ENCODE peak calls at places on chromosomes 3 and 15, in seven cellular contexts. One of them, this sample, is unnamed.

GRCh38 chr15:92454525-92455105 is 60.9 kb downstream of the ST8SIA2 start:
- DNase-seq in Panc1: no peak
- DNase-seq in cardiac muscle cell: no peak
- DNase-seq in suprapubic skin: no peak
- DNase-seq in uterus: no peak
- DNase-seq in brain microvascular endothelial cell: no peak
- DNase-seq in dorsolateral prefrontal cortex: no peak
- DNase-seq in this sample: no peak

GRCh38 chr15:29938701-29939340 is 116.6 kb upstream of the TJP1 start:
- DNase-seq in uterus: no peak
- DNase-seq in brain microvascular endothelial cell: no peak
- DNase-seq in dorsolateral prefrontal cortex: no peak
- DNase-seq in suprapubic skin: no peak
- DNase-seq in cardiac muscle cell: no peak
- DNase-seq in Panc1: no peak
- DNase-seq in this sample: no peak

GRCh38 chr15:91953432-91953831 is 99.9 kb downstream of the SLCO3A1 start:
- DNase-seq in uterus: no peak
- DNase-seq in cardiac muscle cell: no peak
- DNase-seq in dorsolateral prefrontal cortex: no peak
- DNase-seq in brain microvascular endothelial cell: no peak
- DNase-seq in suprapubic skin: no peak
- DNase-seq in Panc1: no peak
- DNase-seq in this sample: no peak

GRCh38 chr3:54427951-54428871 is 305.9 kb downstream of the CACNA2D3 start:
- DNase-seq in cardiac muscle cell: peak
- DNase-seq in uterus: peak
- DNase-seq in suprapubic skin: no peak
- DNase-seq in Panc1: peak
- DNase-seq in brain microvascular endothelial cell: peak
- DNase-seq in dorsolateral prefrontal cortex: no peak
- DNase-seq in this sample: peak

GRCh38 chr15:40093224-40093842 is 15.3 kb downstream of the BMF start:
- DNase-seq in Panc1: no peak
- DNase-seq in brain microvascular endothelial cell: no peak
- DNase-seq in suprapubic skin: no peak
- DNase-seq in uterus: no peak
- DNase-seq in cardiac muscle cell: no peak
- DNase-seq in dorsolateral prefrontal cortex: no peak
- DNase-seq in this sample: no peak

GRCh38 chr3:12479919-12480425 is 4.3 kb upstream of the TSEN2 start:
- DNase-seq in suprapubic skin: no peak
- DNase-seq in cardiac muscle cell: peak
- DNase-seq in brain microvascular endothelial cell: no peak
- DNase-seq in Panc1: no peak
- DNase-seq in uterus: no peak
- DNase-seq in dorsolateral prefrontal cortex: no peak
- DNase-seq in this sample: no peak

GRCh38 chr3:19866751-19867347 is 67.2 kb downstream of the EFHB start:
- DNase-seq in Panc1: peak
- DNase-seq in uterus: no peak
- DNase-seq in suprapubic skin: no peak
- DNase-seq in dorsolateral prefrontal cortex: no peak
- DNase-seq in brain microvascular endothelial cell: peak
- DNase-seq in cardiac muscle cell: peak
- DNase-seq in this sample: no peak

GRCh38 chr15:73844356-73844755 is 29.0 kb upstream of the TBC1D21 start:
- DNase-seq in Panc1: no peak
- DNase-seq in uterus: no peak
- DNase-seq in dorsolateral prefrontal cortex: no peak
- DNase-seq in brain microvascular endothelial cell: peak
- DNase-seq in cardiac muscle cell: no peak
- DNase-seq in suprapubic skin: peak
- DNase-seq in this sample: no peak

GRCh38 chr15:78308422-78309021 is 9.1 kb upstream of the SKIC8 start:
- DNase-seq in dorsolateral prefrontal cortex: peak
- DNase-seq in suprapubic skin: peak
- DNase-seq in uterus: no peak
- DNase-seq in cardiac muscle cell: peak
- DNase-seq in brain microvascular endothelial cell: peak
- DNase-seq in Panc1: peak
- DNase-seq in this sample: no peak

GRCh38 chr3:171904829-171905228 is 61.7 kb downstream of the TMEM212 start:
- DNase-seq in Panc1: no peak
- DNase-seq in uterus: no peak
- DNase-seq in cardiac muscle cell: no peak
- DNase-seq in dorsolateral prefrontal cortex: no peak
- DNase-seq in brain microvascular endothelial cell: no peak
- DNase-seq in suprapubic skin: no peak
- DNase-seq in this sample: no peak

GRCh38 chr15:68609618-68610017 is 30.8 kb downstream of the CORO2B start:
- DNase-seq in brain microvascular endothelial cell: no peak
- DNase-seq in dorsolateral prefrontal cortex: no peak
- DNase-seq in cardiac muscle cell: no peak
- DNase-seq in Panc1: no peak
- DNase-seq in uterus: peak
- DNase-seq in suprapubic skin: peak
- DNase-seq in this sample: no peak

GRCh38 chr15:25565470-25566264 is 126.8 kb upstream of the UBE3A start:
- DNase-seq in dorsolateral prefrontal cortex: no peak
- DNase-seq in suprapubic skin: no peak
- DNase-seq in uterus: no peak
- DNase-seq in brain microvascular endothelial cell: no peak
- DNase-seq in Panc1: no peak
- DNase-seq in cardiac muscle cell: peak
- DNase-seq in this sample: no peak

GRCh38 chr15:66839511-66840112 is 137.6 kb downstream of the SMAD6 start:
- DNase-seq in Panc1: no peak
- DNase-seq in uterus: no peak
- DNase-seq in brain microvascular endothelial cell: no peak
- DNase-seq in cardiac muscle cell: no peak
- DNase-seq in suprapubic skin: no peak
- DNase-seq in dorsolateral prefrontal cortex: no peak
- DNase-seq in this sample: no peak

DNA sequence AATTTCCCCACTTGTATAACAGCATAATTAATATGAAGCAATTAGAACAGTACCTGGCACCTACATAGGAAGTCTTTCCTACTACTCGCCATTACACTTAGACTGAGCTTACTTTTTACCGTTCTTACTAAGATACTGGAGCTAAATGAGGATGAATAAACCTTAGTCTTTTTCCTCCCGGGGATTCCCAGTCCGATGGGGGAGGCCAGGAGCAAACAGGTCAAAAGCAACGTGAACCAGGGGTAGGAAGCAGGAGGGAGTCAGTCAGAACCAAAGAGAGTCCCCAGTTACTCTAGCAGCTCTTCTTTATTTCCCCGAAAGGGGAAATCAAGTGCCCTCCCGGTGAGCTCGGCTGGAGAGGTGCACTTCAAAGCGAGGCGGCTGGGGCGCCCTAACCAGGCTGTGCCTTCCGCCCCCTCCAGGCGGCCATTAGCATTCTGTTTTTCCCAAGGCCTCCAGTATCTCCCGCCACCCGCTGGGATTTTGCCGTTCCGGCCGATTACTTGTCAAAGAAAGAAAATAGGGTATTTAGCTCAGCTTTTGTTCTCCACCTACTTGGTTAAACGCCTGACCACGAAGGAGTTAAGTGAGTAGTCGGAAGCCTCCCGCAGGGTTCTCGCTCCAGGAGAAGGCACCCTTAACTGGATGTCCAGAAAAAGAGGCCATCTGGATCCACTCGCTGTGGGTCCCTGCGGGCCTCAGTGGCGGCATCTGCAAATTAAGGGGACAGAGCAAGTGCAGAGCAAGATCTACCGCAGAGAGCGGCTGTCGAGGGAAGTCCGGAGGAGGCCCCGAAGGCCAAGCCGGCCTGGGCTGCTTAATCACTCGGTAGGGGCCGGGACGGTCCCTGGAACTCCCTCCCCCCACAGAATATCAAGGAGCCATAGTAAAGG is 6.3 kb upstream of the EOMES start:
- DNase-seq in brain microvascular endothelial cell: no peak
- DNase-seq in suprapubic skin: no peak
- DNase-seq in uterus: no peak
- DNase-seq in cardiac muscle cell: peak
- DNase-seq in dorsolateral prefrontal cortex: no peak
- DNase-seq in Panc1: no peak
- DNase-seq in this sample: no peak
- H3K4me3 ChIP-seq in brain microvascular endothelial cell: no peak
- H3K4me3 ChIP-seq in suprapubic skin: peak
- H3K4me3 ChIP-seq in uterus: no peak
- H3K4me3 ChIP-seq in cardiac muscle cell: peak
- H3K4me3 ChIP-seq in dorsolateral prefrontal cortex: peak
- H3K4me3 ChIP-seq in Panc1: no peak
- H3K4me3 ChIP-seq in this sample: peak

GRCh38 chr3:149330609-149331008 is 2.8 kb downstream of the TM4SF18 start:
- DNase-seq in cardiac muscle cell: no peak
- DNase-seq in Panc1: no peak
- DNase-seq in uterus: no peak
- DNase-seq in brain microvascular endothelial cell: no peak
- DNase-seq in suprapubic skin: no peak
- DNase-seq in dorsolateral prefrontal cortex: no peak
- DNase-seq in this sample: no peak

GRCh38 chr3:149333518-149333859 is at the start of gene TM4SF18:
- DNase-seq in uterus: no peak
- DNase-seq in cardiac muscle cell: no peak
- DNase-seq in Panc1: no peak
- DNase-seq in dorsolateral prefrontal cortex: no peak
- DNase-seq in suprapubic skin: no peak
- DNase-seq in brain microvascular endothelial cell: no peak
- DNase-seq in this sample: no peak

GRCh38 chr3:149336925-149337324 is 3.5 kb upstream of the TM4SF18 start:
- DNase-seq in uterus: no peak
- DNase-seq in brain microvascular endothelial cell: no peak
- DNase-seq in dorsolateral prefrontal cortex: no peak
- DNase-seq in cardiac muscle cell: no peak
- DNase-seq in suprapubic skin: no peak
- DNase-seq in Panc1: no peak
- DNase-seq in this sample: no peak

GRCh38 chr3:149332781-149333517 is 487 bp downstream of the TM4SF18 start:
- DNase-seq in cardiac muscle cell: no peak
- DNase-seq in Panc1: peak
- DNase-seq in uterus: no peak
- DNase-seq in brain microvascular endothelial cell: no peak
- DNase-seq in dorsolateral prefrontal cortex: no peak
- DNase-seq in suprapubic skin: no peak
- DNase-seq in this sample: no peak

DNA sequence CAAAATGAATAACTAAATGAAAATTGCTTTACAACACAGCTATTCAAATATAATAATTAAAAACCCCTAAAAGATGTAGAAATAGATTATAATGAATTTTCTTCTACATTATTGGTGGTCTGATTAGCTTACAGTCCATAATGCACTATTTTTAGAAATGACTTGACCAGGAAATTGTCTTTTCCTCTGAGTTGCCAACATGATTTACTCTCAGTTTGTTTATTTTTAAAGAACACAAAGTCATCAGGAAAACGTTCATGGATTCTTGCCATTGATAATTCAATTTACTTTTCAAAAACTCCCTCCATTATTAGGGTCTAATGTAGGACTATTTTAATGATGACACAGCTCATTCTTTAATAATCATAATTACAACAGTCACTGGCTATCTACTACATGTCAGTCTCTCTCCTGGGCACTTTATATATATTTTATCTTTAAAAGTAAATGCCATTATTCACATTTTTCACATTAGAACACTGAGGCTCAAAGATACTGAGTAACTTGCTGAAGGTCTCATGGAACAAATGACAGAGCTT is 1.1 kb downstream of the TM4SF18 start:
- DNase-seq in uterus: no peak
- DNase-seq in dorsolateral prefrontal cortex: no peak
- DNase-seq in Panc1: no peak
- DNase-seq in cardiac muscle cell: no peak
- DNase-seq in brain microvascular endothelial cell: no peak
- DNase-seq in suprapubic skin: no peak
- DNase-seq in this sample: no peak
- H3K4me3 ChIP-seq in uterus: peak
- H3K4me3 ChIP-seq in dorsolateral prefrontal cortex: no peak
- H3K4me3 ChIP-seq in Panc1: peak
- H3K4me3 ChIP-seq in cardiac muscle cell: no peak
- H3K4me3 ChIP-seq in brain microvascular endothelial cell: no peak
- H3K4me3 ChIP-seq in suprapubic skin: no peak
- H3K4me3 ChIP-seq in this sample: no peak

DNA sequence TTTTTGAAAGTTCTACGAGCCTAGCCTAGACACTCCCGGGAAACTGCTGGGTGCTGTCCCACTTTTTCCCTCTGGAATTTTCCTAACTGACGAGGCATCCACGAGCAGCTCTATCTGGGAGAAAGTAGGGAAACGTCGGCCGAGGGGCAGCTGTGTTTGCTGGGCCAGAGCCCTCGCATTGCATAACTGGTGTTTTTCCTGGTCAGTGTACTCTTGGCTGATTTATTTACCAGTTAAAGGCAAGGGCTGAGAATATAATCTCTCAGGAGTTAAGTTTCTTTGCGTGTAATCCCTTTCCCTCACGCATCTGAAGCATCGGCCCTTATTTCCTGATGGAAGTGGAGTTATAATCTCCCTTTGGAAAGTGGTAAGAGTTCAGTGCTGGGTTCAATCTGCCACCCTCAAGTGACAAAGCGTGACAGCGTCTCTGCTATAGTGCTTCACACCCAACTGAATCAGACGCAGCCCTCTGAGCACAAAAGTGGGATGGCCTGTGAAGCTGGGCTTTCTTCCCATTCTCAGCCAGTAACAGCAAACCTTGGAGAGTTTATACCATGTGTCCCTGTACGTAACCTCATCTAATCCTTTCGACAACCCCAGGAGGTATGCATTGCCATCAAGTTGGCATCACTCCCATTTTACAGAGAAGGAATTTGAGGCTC is 311.5 kb downstream of the RORA start:
- DNase-seq in suprapubic skin: peak
- DNase-seq in uterus: peak
- DNase-seq in cardiac muscle cell: no peak
- DNase-seq in Panc1: no peak
- DNase-seq in brain microvascular endothelial cell: no peak
- DNase-seq in dorsolateral prefrontal cortex: no peak
- DNase-seq in this sample: no peak
- H3K4me3 ChIP-seq in suprapubic skin: no peak
- H3K4me3 ChIP-seq in uterus: no peak
- H3K4me3 ChIP-seq in cardiac muscle cell: no peak
- H3K4me3 ChIP-seq in Panc1: no peak
- H3K4me3 ChIP-seq in brain microvascular endothelial cell: no peak
- H3K4me3 ChIP-seq in dorsolateral prefrontal cortex: no peak
- H3K4me3 ChIP-seq in this sample: no peak

GRCh38 chr3:167777356-167777755 is 41.8 kb downstream of the SERPINI1 start:
- DNase-seq in brain microvascular endothelial cell: no peak
- DNase-seq in suprapubic skin: no peak
- DNase-seq in uterus: no peak
- DNase-seq in cardiac muscle cell: no peak
- DNase-seq in Panc1: no peak
- DNase-seq in dorsolateral prefrontal cortex: no peak
- DNase-seq in this sample: no peak

GRCh38 chr3:167772992-167773391 is 37.5 kb downstream of the SERPINI1 start:
- DNase-seq in brain microvascular endothelial cell: no peak
- DNase-seq in cardiac muscle cell: no peak
- DNase-seq in dorsolateral prefrontal cortex: no peak
- DNase-seq in Panc1: no peak
- DNase-seq in uterus: no peak
- DNase-seq in suprapubic skin: no peak
- DNase-seq in this sample: no peak

GRCh38 chr3:167776144-167776685 is 40.7 kb downstream of the SERPINI1 start:
- DNase-seq in dorsolateral prefrontal cortex: no peak
- DNase-seq in cardiac muscle cell: no peak
- DNase-seq in brain microvascular endothelial cell: no peak
- DNase-seq in Panc1: no peak
- DNase-seq in suprapubic skin: no peak
- DNase-seq in uterus: no peak
- DNase-seq in this sample: no peak

GRCh38 chr3:167773584-167773983 is 38.1 kb downstream of the SERPINI1 start:
- DNase-seq in suprapubic skin: no peak
- DNase-seq in uterus: no peak
- DNase-seq in brain microvascular endothelial cell: no peak
- DNase-seq in Panc1: no peak
- DNase-seq in cardiac muscle cell: no peak
- DNase-seq in dorsolateral prefrontal cortex: no peak
- DNase-seq in this sample: no peak
- H3K4me3 ChIP-seq in suprapubic skin: no peak
- H3K4me3 ChIP-seq in uterus: no peak
- H3K4me3 ChIP-seq in brain microvascular endothelial cell: no peak
- H3K4me3 ChIP-seq in Panc1: no peak
- H3K4me3 ChIP-seq in cardiac muscle cell: no peak
- H3K4me3 ChIP-seq in dorsolateral prefrontal cortex: no peak
- H3K4me3 ChIP-seq in this sample: peak

This sample was measured in SK-N-MC.